ENCODE peak calls at places on chromosomes 1 and 21, in seven cellular contexts. K, Z, P, Q, V, S and E are unnamed samples.

GRCh38 chr1:209150114-209150513 is 433.4 kb upstream of the CAMK1G start:
- DNase-seq in K (peak; percentile 81), Z (no peak), P (no peak), Q (peak; percentile 59), V (peak; percentile 49), S (peak; percentile 23), E (no peak)

GRCh38 chr1:23424171-23424959 is at the start of gene TCEA3:
- DNase-seq in K (peak; percentile 77), Z (no peak), P (no peak), Q (no peak), V (peak; percentile 57), S (peak; percentile 26), E (no peak)

GRCh38 chr21:45301521-45302081 is 13.9 kb upstream of the POFUT2 start:
- DNase-seq in K (no peak), Z (no peak), P (no peak), Q (no peak), V (no peak), S (no peak), E (no peak)

GRCh38 chr1:180083164-180083563 is 71.5 kb upstream of the QSOX1 start:
- DNase-seq in K (no peak), Z (no peak), P (no peak), Q (no peak), V (peak; percentile 2), S (no peak), E (no peak)

GRCh38 chr1:4854379-4854778 is 200.0 kb downstream of the AJAP1 start:
- DNase-seq in K (no peak), Z (no peak), P (no peak), Q (no peak), V (no peak), S (no peak), E (no peak)

GRCh38 chr1:17700363-17700762 is 54.8 kb upstream of the ACTL8 start:
- DNase-seq in K (no peak), Z (no peak), P (no peak), Q (no peak), V (no peak), S (no peak), E (no peak)

GRCh38 chr1:167707942-167708341 is 13.8 kb upstream of the MPZL1 start:
- DNase-seq in K (no peak), Z (no peak), P (no peak), Q (no peak), V (no peak), S (peak; percentile 52), E (no peak)

GRCh38 chr1:183244466-183244865 is 58.4 kb downstream of the LAMC2 start:
- DNase-seq in K (peak; percentile 30), Z (peak; percentile 92), P (no peak), Q (peak; percentile 99), V (peak; percentile 67), S (no peak), E (no peak)

GRCh38 chr1:205228052-205228451 is 306 bp downstream of the TMCC2 start:
- DNase-seq in K (no peak), Z (no peak), P (no peak), Q (no peak), V (no peak), S (no peak), E (no peak)

GRCh38 chr1:162561616-162562451 is at the start of gene UAP1:
- DNase-seq in K (no peak), Z (no peak), P (no peak), Q (no peak), V (peak; percentile 61), S (no peak), E (no peak)

GRCh38 chr1:198776602-198777029 is 137.8 kb downstream of the PTPRC start:
- DNase-seq in K (no peak), Z (peak; percentile 17), P (no peak), Q (peak; percentile 88), V (peak; percentile 97), S (no peak), E (no peak)

GRCh38 chr1:231387770-231388669 is 34.1 kb downstream of the EGLN1 start:
- DNase-seq in K (no peak), Z (no peak), P (no peak), Q (no peak), V (peak; percentile 43), S (no peak), E (no peak)

GRCh38 chr1:153400244-153400643 is 9.4 kb upstream of the S100A8 start:
- DNase-seq in K (no peak), Z (no peak), P (no peak), Q (peak; percentile 5), V (peak; percentile 23), S (no peak), E (no peak)

GRCh38 chr21:33856893-33857527 is 58.6 kb downstream of the ATP5PO start:
- DNase-seq in K (no peak), Z (no peak), P (no peak), Q (no peak), V (no peak), S (no peak), E (no peak)

GRCh38 chr1:43436371-43436770 is 17.4 kb downstream of the HYI start:
- DNase-seq in K (no peak), Z (no peak), P (no peak), Q (peak; percentile 11), V (no peak), S (no peak), E (no peak)

GRCh38 chr1:178393370-178393769 is 103.4 kb downstream of the CLEC20A start:
- DNase-seq in K (no peak), Z (no peak), P (no peak), Q (no peak), V (no peak), S (no peak), E (no peak)

GRCh38 chr1:228038387-228039005 is 31.7 kb downstream of the WNT3A start:
- DNase-seq in K (no peak), Z (no peak), P (no peak), Q (no peak), V (no peak), S (no peak), E (no peak)